ENCODE peak calls at places on chromosomes 2 and 18, in ten cellular contexts. L is K562, P is body of pancreas, B is suprapubic skin, M is tibial nerve, Q is esophagus squamous epithelium, G is sigmoid colon, N is breast epithelium, C is gastrocnemius medialis, A is A549. U is an unnamed sample.

GRCh38 chr2:28390241-28390856 is 2.3 kb upstream of the FOSL2 start:
- DNase-seq in L (peak), P (peak), B (peak), M (peak), Q (peak), G (peak), N (peak), C (peak), A (peak), U (peak)

GRCh38 chr2:134401789-134402188 is 147.9 kb downstream of the MGAT5 start:
- DNase-seq in L (no peak), P (no peak), B (no peak), M (no peak), Q (no peak), G (no peak), N (no peak), C (no peak), A (no peak), U (no peak)

GRCh38 chr2:137659616-137660015 is 304.7 kb upstream of the HNMT start:
- DNase-seq in L (no peak), P (no peak), B (no peak), M (no peak), Q (no peak), G (no peak), N (no peak), C (no peak), A (peak), U (no peak)

GRCh38 chr18:70289351-70290330 is 796 bp downstream of the SOCS6 start:
- DNase-seq in L (peak), P (peak), B (no peak), M (no peak), Q (no peak), G (no peak), N (no peak), C (no peak), A (no peak), U (peak)

GRCh38 chr2:75221872-75222271 is 22.6 kb upstream of the TACR1 start:
- DNase-seq in L (no peak), P (no peak), B (no peak), M (no peak), Q (no peak), G (no peak), N (no peak), C (no peak), A (no peak), U (no peak)

GRCh38 chr2:143977356-143977755 is 542.6 kb downstream of the ZEB2 start:
- DNase-seq in L (no peak), P (no peak), B (no peak), M (no peak), Q (no peak), G (no peak), N (no peak), C (no peak), A (no peak), U (no peak)

GRCh38 chr2:240461471-240462072 is 26.1 kb downstream of the GPC1 start:
- DNase-seq in L (no peak), P (no peak), B (peak), M (peak), Q (no peak), G (peak), N (peak), C (no peak), A (no peak), U (peak)

GRCh38 chr2:55357907-55358306 is 61.7 kb downstream of the CCDC88A start:
- DNase-seq in L (no peak), P (no peak), B (no peak), M (no peak), Q (no peak), G (no peak), N (no peak), C (no peak), A (no peak), U (no peak)

GRCh38 chr2:43484323-43484930 is 111.4 kb downstream of the THADA start:
- DNase-seq in L (peak), P (no peak), B (no peak), M (no peak), Q (no peak), G (no peak), N (no peak), C (no peak), A (peak), U (no peak)

GRCh38 chr2:17441790-17442189 is 76.5 kb downstream of the RAD51AP2 start:
- DNase-seq in L (peak), P (no peak), B (no peak), M (no peak), Q (no peak), G (no peak), N (no peak), C (no peak), A (no peak), U (no peak)

GRCh38 chr18:74197705-74198341 is 49.5 kb downstream of the TIMM21 start:
- DNase-seq in L (no peak), P (peak), B (no peak), M (no peak), Q (no peak), G (no peak), N (no peak), C (no peak), A (no peak), U (no peak)

GRCh38 chr2:206084870-206085741 is 868 bp downstream of the INO80D start:
- DNase-seq in L (peak), P (peak), B (peak), M (no peak), Q (no peak), G (peak), N (peak), C (peak), A (peak), U (peak)

GRCh38 chr2:206086683-206087350 is 843 bp upstream of the INO80D start:
- DNase-seq in L (peak), P (no peak), B (no peak), M (no peak), Q (no peak), G (no peak), N (no peak), C (no peak), A (peak), U (no peak)

GRCh38 chr2:206084468-206084869 is 1.5 kb downstream of the INO80D start:
- DNase-seq in L (peak), P (peak), B (peak), M (peak), Q (no peak), G (peak), N (peak), C (peak), A (peak), U (peak)

GRCh38 chr2:206083602-206084467 is 2.1 kb downstream of the INO80D start:
- DNase-seq in L (peak), P (peak), B (no peak), M (no peak), Q (no peak), G (no peak), N (no peak), C (no peak), A (peak), U (no peak)

DNA sequence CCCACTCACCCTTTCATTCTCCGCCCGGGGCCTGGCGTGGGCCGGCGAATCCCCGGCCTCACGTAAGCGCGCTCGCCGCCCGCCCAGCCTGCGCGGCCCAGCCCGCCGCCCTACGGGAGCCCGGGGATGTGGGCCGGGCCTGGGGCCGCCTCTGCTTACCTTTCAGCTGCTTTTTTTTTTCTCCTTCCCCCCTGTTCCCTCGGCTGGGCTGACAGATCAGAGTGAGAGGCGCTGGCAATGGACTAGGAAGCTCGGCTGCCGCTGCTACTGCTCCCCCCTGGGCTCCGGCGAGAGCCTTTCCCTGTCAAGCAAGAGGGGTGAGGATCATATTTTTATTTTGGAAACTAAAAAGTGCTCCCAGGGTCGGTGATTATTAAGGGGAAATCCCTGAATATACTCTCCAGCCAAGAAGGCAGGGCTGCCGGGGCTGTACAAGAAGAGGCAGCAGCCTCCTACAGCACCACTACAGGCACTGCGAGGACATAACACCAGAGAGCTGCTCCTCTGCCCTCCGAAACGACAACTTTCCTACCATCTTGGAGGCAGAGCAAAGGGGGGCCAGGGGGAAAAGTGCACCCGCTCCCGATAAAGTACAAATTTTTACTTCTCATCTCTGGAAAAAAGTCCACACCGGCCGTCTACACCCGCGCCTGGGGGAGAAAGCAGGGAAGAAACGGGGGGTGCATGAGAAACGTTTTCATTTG is at the start of gene INO80D:
- DNase-seq in L (peak), P (peak), B (peak), M (peak), Q (peak), G (peak), N (peak), C (peak), A (peak), U (peak)
- TF ChIP-seq POLR2A in L (peak), P (peak), B (peak), M (no peak), Q (no peak), G (peak), N (peak), C (peak), A (peak), U (no peak)

GRCh38 chr2:150520088-150520487 is 32.6 kb upstream of the RND3 start:
- DNase-seq in L (no peak), P (no peak), B (no peak), M (no peak), Q (no peak), G (no peak), N (no peak), C (no peak), A (no peak), U (no peak)
- H3K4me3 ChIP-seq in L (no peak), P (no peak), B (no peak), M (no peak), Q (no peak), G (no peak), N (no peak), C (no peak), A (no peak), U (no peak)

GRCh38 chr2:68031546-68032160 is 31.2 kb downstream of the C1D start:
- DNase-seq in L (peak), P (no peak), B (no peak), M (no peak), Q (no peak), G (no peak), N (no peak), C (no peak), A (peak), U (no peak)
- TF ChIP-seq CTCF in L (peak), P (peak), B (peak), M (peak), Q (peak), G (peak), N (peak), C (peak), A (peak), U (peak)

GRCh38 chr18:31100598-31101147 is 1.5 kb downstream of the DSC2 start:
- DNase-seq in L (peak), P (peak), B (peak), M (no peak), Q (no peak), G (no peak), N (no peak), C (no peak), A (no peak), U (peak)

GRCh38 chr18:31102941-31103340 is 720 bp upstream of the DSC2 start:
- DNase-seq in L (peak), P (no peak), B (no peak), M (no peak), Q (no peak), G (no peak), N (no peak), C (no peak), A (no peak), U (no peak)

GRCh38 chr18:31099490-31100230 is 2.6 kb downstream of the DSC2 start:
- DNase-seq in L (peak), P (peak), B (no peak), M (no peak), Q (no peak), G (no peak), N (no peak), C (no peak), A (no peak), U (no peak)

GRCh38 chr18:31102020-31102684 is at the start of gene DSC2:
- DNase-seq in L (peak), P (peak), B (peak), M (no peak), Q (no peak), G (no peak), N (peak), C (no peak), A (peak), U (peak)

DNA sequence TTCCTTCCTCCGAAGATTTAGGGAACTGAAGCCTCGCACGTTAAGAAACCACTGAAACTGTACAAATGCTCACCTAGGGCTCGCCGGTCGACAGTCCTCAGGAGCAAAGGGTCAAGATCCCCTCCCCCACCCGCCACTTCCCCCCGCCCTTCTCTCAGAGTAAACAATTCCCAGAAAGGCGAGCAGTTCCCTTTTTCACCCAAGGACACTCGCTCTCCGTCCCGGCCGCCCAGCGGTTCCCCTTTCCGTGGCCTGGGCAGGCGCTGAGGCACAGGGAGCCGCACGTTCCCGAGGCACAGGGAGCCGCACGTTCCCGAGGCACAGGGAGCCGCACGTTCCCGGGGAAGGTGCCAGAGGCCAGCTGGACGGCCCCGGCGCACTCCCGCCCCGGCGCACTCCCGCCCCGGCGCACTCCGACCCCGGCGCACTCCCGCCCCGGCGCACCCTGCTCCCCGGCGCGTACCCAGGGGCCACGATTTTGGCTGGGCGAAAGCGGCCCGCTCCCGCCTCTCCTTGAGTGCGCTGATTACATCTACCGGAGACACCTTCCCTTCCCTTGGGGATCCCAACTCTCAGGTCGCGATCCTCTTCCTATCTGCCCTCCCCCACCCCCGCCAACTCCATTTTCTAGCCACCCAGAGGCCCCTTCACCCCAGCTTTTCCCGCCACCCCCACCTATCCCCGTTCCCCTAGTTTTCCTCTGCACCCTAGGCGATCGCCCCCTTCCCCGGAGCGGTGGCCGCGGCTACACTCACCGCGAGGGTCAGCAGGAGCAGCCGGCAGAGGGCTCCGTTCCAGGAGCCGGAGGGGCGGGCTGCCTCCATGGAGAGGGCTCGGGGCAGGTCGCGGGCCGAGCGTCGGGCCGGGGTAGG is 837 bp downstream of the DSC2 start:
- DNase-seq in L (peak), P (peak), B (peak), M (peak), Q (no peak), G (peak), N (peak), C (peak), A (peak), U (peak)
- TF ChIP-seq POLR2A in L (peak), P (peak), B (peak), M (no peak), Q (no peak), G (no peak), N (no peak), C (no peak), A (no peak), U (no peak)